ENCODE peak calls at places on chromosomes 1 and 21, in four cellular contexts. B is SK-N-SH, U is HCT116, F is HepG2. V is an unnamed sample.

GRCh38 chr1:235739124-235739523 is 89.5 kb upstream of the GNG4 start:
- DNase-seq in U (no peak), F (peak), B (no peak), V (no peak)

GRCh38 chr1:167198518-167199133 is 22.1 kb upstream of the POU2F1 start:
- DNase-seq in B (no peak), F (no peak), U (no peak), V (no peak)

GRCh38 chr1:53582211-53583020 is 123.2 kb downstream of the DMRTB1 start:
- DNase-seq in U (no peak), F (no peak), B (no peak), V (peak)

GRCh38 chr1:16608838-16609560 is 4.4 kb downstream of the NBPF1 start:
- DNase-seq in F (no peak), B (no peak), U (no peak), V (no peak)

GRCh38 chr1:62417351-62417999 is 19.4 kb upstream of the USP1 start:
- DNase-seq in F (no peak), B (no peak), U (no peak), V (no peak)

GRCh38 chr1:241802849-241803248 is 45.2 kb upstream of the EXO1 start:
- DNase-seq in U (no peak), B (no peak), F (no peak), V (no peak)

GRCh38 chr1:69929278-69930057 is 275.9 kb downstream of the LRRC40 start:
- DNase-seq in U (no peak), F (no peak), B (no peak), V (no peak)

GRCh38 chr1:29985376-29985945 is 737.9 kb downstream of the MATN1 start:
- DNase-seq in B (no peak), F (no peak), U (no peak), V (no peak)

GRCh38 chr1:22210176-22210575 is 67.3 kb upstream of the WNT4 start:
- DNase-seq in F (no peak), U (no peak), B (no peak), V (no peak)

DNA sequence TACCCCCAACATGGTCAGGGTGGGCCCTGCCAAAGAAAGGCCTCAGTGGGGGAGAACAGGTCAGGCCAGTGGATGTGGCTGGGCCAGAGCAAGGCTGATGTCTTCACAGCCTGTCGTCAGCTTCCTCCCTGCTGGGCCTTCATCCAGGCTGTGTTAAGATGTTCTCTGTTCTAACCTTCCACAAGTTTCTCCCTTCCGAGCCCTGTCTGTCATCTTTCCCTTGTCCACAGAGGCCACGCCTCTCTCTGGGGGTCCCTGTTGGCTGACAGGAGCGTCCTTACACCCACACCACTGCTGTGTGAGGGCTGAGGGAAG is 36.2 kb downstream of the SIM2 start:
- DNase-seq in B (no peak), U (no peak), F (no peak), V (no peak)
- TF ChIP-seq ELF1 in B (no peak), U (no peak), F (no peak), V (no peak)

GRCh38 chr1:232127190-232127589 is 500.6 kb downstream of the DISC1 start:
- DNase-seq in F (no peak), B (no peak), U (peak), V (no peak)
- TF ChIP-seq ELF1 in F (no peak), B (no peak), U (no peak), V (no peak)

GRCh38 chr21:17461014-17461413 is 51.8 kb upstream of the CXADR start:
- DNase-seq in F (no peak), U (no peak), B (no peak), V (no peak)
- TF ChIP-seq ELF1 in F (no peak), U (no peak), B (no peak), V (no peak)

DNA sequence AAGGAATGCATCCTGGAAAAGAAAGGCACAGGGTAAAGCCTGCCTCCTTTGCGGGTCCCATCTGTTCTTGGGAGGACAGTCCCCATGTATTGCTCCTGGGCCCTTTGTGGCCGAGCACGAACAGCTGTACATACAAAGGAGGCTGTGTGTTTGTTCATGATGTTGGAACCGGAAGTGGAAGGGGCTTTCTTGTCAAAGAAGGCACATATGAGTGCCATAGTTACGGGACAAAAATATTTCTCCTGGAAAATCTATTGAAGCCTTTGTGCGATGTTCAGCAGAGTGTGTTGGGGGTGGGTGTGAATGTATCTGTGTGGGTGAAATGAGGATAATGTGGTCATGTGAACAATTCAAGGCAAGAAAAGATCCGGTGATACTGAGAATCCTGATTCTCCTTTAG is 297.6 kb downstream of the DISC1 start:
- DNase-seq in F (no peak), B (no peak), U (no peak), V (no peak)
- TF ChIP-seq ELF1 in F (no peak), B (no peak), U (no peak), V (no peak)

DNA sequence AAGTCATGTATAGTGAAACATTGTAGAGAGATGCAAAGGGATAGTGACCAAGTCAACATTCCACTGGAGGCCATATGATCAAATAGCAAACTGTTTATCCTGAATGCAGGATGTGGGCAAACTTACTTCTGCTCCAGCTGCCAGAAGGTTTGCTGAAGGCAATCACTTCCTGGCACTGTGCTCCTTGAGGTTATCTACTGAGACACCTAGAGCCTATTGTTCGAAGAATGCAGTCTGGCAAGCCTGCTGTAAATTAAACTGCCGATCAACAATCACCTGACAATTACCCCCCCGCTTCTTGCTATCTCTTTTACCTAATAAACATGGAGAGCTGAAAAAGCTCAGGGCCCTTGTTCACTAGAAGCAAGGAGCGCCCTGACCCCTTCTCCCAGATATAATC is 139.4 kb upstream of the B3GALT2 start:
- DNase-seq in U (no peak), F (no peak), B (no peak), V (no peak)
- TF ChIP-seq ELF1 in U (no peak), F (no peak), B (no peak), V (no peak)

GRCh38 chr1:59333626-59334277 is 36.9 kb downstream of the FGGY start:
- DNase-seq in F (no peak), B (no peak), U (no peak), V (no peak)

GRCh38 chr1:59331686-59332085 is 34.8 kb downstream of the FGGY start:
- DNase-seq in B (no peak), U (no peak), F (no peak), V (no peak)

GRCh38 chr1:59329412-59330053 is 32.6 kb downstream of the FGGY start:
- DNase-seq in F (no peak), U (no peak), B (no peak), V (no peak)

GRCh38 chr1:59332221-59332620 is 35.3 kb downstream of the FGGY start:
- DNase-seq in U (no peak), F (no peak), B (no peak), V (no peak)

GRCh38 chr1:59332983-59333382 is 36.1 kb downstream of the FGGY start:
- DNase-seq in F (no peak), U (no peak), B (no peak), V (no peak)
- TF ChIP-seq ELF1 in F (no peak), U (no peak), B (no peak), V (no peak)

DNA sequence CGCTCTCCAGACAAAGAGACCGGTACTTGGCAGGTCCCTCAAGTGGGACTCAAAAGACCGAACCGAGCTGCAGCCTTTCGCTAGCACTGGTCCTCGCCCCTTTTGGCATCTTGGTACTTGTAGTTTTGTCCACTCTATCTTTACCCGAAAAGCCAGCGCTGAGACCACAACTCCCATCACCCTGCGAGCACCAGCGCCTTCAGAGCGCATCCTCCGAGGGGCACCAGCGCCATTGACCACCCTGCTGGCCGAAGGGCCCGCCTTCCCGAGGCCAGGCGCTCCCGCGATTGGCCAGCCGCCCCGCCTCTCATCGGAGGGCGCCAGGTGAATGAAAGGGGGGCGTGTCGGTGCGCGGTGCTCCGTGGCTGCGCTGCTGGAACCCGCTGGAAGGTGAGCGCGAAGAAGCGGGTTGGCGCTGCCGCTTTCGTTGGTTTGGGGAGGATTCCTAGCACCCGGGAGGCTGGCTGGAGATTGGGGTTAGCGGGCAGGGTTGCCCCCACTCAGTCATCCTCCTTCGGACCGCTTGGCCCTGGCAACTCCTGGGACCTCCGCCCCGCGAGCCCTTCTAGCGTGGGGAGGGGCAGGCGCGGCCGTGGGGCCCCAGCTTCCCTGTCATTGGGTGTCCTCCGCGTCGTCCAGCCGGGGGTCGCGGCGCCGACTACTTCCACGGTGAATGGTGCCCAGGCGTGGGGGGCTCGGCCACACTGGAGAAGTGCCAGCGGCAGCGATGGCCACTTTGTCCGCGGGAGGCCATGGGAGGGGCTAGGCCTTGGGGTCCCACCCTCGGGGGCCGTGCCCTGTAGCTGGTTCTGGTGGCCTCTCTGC is at the start of gene ZBTB8B:
- DNase-seq in F (peak), B (peak), U (peak), V (peak)
- TF ChIP-seq ELF1 in F (no peak), B (no peak), U (no peak), V (no peak)

GRCh38 chr1:229025576-229025975 is 245.3 kb upstream of the RAB4A start:
- DNase-seq in F (no peak), U (no peak), B (no peak), V (no peak)

GRCh38 chr1:229027158-229027557 is 243.8 kb upstream of the RAB4A start:
- DNase-seq in F (no peak), U (no peak), B (no peak), V (no peak)

GRCh38 chr1:229023651-229024295 is 247.1 kb upstream of the RAB4A start:
- DNase-seq in F (no peak), B (no peak), U (no peak), V (no peak)

GRCh38 chr1:229022595-229023350 is 248.1 kb upstream of the RAB4A start:
- DNase-seq in F (peak), U (no peak), B (no peak), V (no peak)

DNA sequence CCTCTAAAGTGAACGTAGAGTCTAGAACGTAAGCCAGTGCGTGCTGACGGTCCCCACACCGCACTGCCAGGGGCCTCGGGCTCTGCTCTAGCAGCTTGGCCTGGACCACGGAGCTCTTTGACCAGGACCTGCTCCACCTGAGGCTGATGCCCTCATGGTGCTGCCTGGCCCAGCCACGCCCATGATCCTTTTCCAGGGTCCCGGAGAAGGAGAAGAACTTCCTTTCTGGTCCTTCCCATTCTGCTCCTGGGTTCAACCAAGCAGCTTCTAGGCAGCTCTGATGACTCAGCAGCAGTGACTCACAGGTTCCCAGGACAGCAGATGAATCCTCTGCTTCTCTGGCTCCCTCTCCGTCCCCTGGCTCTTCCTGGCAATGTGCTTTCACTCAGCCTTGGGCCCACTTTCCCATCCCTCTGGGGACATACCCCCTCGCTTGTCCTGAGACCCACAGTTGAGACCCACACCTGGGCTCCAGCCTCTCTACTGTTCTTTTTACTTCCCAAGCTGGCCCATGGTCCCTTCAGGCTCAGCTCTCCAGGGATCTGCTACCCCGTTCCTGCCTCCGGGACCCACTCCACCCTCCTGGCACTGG is 246.3 kb upstream of the RAB4A start:
- DNase-seq in B (no peak), U (peak), F (peak), V (peak)
- TF ChIP-seq ELF1 in B (no peak), U (no peak), F (no peak), V (no peak)

GRCh38 chr21:41167348-41168342 is at the start of gene BACE2:
- DNase-seq in U (no peak), F (no peak), B (peak), V (peak)

GRCh38 chr21:41169701-41170100 is 1.7 kb downstream of the BACE2 start:
- DNase-seq in U (no peak), F (no peak), B (no peak), V (no peak)

GRCh38 chr21:41169258-41169576 is 1.3 kb downstream of the BACE2 start:
- DNase-seq in U (no peak), F (no peak), B (no peak), V (no peak)

GRCh38 chr21:41166947-41167346 is 1.0 kb upstream of the BACE2 start:
- DNase-seq in B (peak), U (no peak), F (no peak), V (no peak)

DNA sequence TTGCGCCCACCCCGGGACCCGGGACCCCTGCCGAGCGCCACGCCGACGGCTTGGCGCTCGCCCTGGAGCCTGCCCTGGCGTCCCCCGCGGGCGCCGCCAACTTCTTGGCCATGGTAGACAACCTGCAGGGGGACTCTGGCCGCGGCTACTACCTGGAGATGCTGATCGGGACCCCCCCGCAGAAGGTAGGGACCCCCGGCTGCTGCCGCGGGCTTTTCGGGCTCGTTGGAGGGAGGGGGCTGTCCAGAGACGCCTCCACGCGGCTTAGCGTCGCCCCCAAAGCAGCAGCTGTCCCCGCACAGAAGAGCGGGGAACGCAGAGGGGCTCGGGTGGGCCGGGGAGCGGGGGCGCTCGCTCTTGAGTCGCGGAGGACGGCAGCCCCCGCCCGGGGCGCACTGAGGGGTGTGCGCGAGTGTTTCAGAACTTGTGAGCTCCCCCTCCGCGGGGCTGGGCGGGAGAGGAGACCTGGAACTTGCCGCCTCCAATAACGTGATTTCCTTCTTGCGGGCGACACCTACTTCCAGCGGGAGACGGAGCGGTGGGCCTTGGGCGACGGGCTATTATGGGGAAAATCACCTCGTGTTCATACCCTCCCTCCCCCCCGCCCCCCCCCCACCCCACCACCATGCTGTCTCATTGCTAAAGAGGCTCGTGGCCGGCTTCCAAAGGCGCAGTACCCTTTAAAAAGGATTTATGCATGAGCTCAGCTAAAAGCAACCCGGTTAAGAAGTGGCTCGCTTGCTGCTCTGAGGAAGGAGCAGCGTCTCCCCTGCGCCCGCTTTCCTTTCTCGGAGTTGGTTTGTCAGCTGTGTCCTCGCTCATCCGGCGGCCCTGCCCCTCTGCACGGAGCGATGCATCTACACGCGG is 664 bp downstream of the BACE2 start:
- DNase-seq in F (no peak), B (peak), U (no peak), V (no peak)
- TF ChIP-seq ELF1 in F (no peak), B (no peak), U (no peak), V (no peak)

V was measured in K562.